ENCODE peak calls at places on chromosomes 12 and 14, in nine cellular contexts. U is activated B cell treated with CpG ODN at 0.5 μM for 24 hours, Q is lower leg skin, E is body of pancreas, J is endothelial cell, F is left ventricle myocardium inferior, N is AG04450, M is choroid plexus epithelial cell, X is stomach. I is an unnamed sample.
A peak's percentile ranks its signal among the peaks of the same experiment; 100 is the strongest.

GRCh38 chr12:104493504-104493903 is 36.8 kb downstream of the CHST11 start:
- DNase-seq in U (no peak), Q (no peak), E (no peak), J (no peak), F (no peak), N (no peak), M (no peak), X (no peak), I (no peak)

GRCh38 chr12:69055706-69056105 is 122.7 kb upstream of the CPM start:
- DNase-seq in U (no peak), Q (no peak), E (no peak), J (no peak), F (no peak), N (no peak), M (no peak), X (no peak), I (no peak)

GRCh38 chr12:25553083-25553482 is at the start of gene LMNTD1:
- DNase-seq in U (no peak), Q (no peak), E (no peak), J (no peak), F (no peak), N (no peak), M (peak; percentile 84), X (no peak), I (no peak)

GRCh38 chr12:84793558-84794367 is 118.8 kb downstream of the SLC6A15 start:
- DNase-seq in U (no peak), Q (peak; percentile 81), E (no peak), J (no peak), F (no peak), N (no peak), M (peak; percentile 20), X (no peak), I (no peak)

GRCh38 chr12:88600272-88600671 is 20.0 kb upstream of the KITLG start:
- DNase-seq in U (no peak), Q (no peak), E (no peak), J (no peak), F (no peak), N (peak; percentile 57), M (peak; percentile 92), X (no peak), I (no peak)

GRCh38 chr12:95037906-95038305 is 34.4 kb upstream of the NDUFA12 start:
- DNase-seq in U (no peak), Q (no peak), E (no peak), J (no peak), F (no peak), N (no peak), M (no peak), X (no peak), I (no peak)

GRCh38 chr12:95057431-95057830 is 16.0 kb downstream of the NR2C1 start:
- DNase-seq in U (no peak), Q (no peak), E (no peak), J (no peak), F (no peak), N (no peak), M (no peak), X (no peak), I (no peak)

GRCh38 chr12:111602348-111602747 is 3.2 kb upstream of the ATXN2 start:
- DNase-seq in U (no peak), Q (no peak), E (no peak), J (no peak), F (no peak), N (no peak), M (no peak), X (no peak), I (no peak)

GRCh38 chr14:100467939-100468338 is 119.3 kb downstream of the BEGAIN start:
- DNase-seq in U (no peak), Q (peak; percentile 66), E (no peak), J (no peak), F (no peak), N (no peak), M (no peak), X (no peak), I (peak; percentile 83)

GRCh38 chr12:118641249-118641648 is 264.9 kb downstream of the SUDS3 start:
- DNase-seq in U (no peak), Q (no peak), E (no peak), J (no peak), F (no peak), N (no peak), M (no peak), X (no peak), I (no peak)

GRCh38 chr14:97077253-97077653 is 280.1 kb downstream of the VRK1 start:
- DNase-seq in U (no peak), Q (peak; percentile 86), E (peak; percentile 70), J (no peak), F (peak; percentile 37), N (no peak), M (peak; percentile 10), X (peak; percentile 29), I (no peak)

GRCh38 chr12:22285871-22286270 is 48.6 kb downstream of the ST8SIA1 start:
- DNase-seq in U (no peak), Q (no peak), E (no peak), J (no peak), F (no peak), N (no peak), M (no peak), X (no peak), I (no peak)

GRCh38 chr12:14907953-14908352 is 22.3 kb upstream of the MGP start:
- DNase-seq in U (no peak), Q (no peak), E (no peak), J (no peak), F (no peak), N (no peak), M (no peak), X (no peak), I (no peak)

GRCh38 chr12:88549929-88550328 is 30.3 kb downstream of the KITLG start:
- DNase-seq in U (no peak), Q (no peak), E (no peak), J (no peak), F (no peak), N (no peak), M (no peak), X (no peak), I (no peak)

GRCh38 chr14:78530078-78530477 is 359.9 kb downstream of the NRXN3 start:
- DNase-seq in U (no peak), Q (no peak), E (peak; percentile 5), J (peak; percentile 66), F (no peak), N (no peak), M (peak; percentile 13), X (no peak), I (no peak)

DNA sequence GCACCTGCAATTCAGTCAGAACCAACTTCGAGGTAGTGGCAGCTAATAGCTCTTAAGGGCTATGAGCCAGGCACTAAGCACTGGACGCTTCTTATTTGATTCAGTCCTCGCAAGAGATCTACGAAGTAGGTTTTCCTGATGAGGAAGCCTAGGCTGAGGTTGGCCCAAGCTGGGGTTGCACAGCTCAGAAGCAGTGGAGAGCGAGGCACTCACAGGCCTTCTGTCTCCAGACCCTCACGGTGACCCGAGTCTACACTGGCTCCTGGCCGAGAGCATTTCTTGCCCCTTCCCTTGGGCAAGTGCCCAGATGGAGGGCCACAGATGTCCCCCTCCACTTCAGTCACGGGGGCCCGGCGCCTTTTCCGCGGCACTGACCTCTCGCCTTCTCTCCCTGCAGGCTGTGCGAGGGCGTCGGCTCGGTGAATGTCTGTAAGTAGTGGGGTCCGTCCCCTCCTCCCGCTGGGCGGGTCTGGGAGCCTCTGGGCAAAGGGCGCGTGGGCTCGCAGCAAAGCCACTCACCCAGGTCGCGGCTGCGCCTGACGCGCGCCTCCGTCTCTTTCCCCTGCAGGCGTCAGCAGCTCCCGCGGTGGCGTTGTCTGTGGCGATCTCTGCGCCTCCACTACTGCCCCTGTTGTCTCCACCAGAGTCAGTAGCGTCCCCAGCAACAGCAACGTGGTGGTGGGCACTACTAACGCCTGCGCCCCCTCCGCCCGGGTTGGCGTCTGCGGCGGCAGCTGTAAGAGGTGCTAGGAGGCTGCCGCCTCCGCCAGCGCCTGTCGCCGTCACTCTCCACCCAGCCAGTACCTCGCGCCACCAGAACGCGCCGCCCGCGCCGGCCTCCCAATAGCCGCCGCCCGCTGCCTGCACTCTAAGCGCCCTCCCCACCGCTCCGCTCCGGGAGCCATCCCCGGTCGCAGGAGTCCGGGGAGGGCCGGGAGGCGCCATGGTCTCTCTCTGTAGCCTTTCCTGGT is 13.1 kb downstream of the KRT83 start:
- DNase-seq in U (no peak), Q (peak; percentile 94), E (peak; percentile 61), J (peak; percentile 71), F (peak; percentile 35), N (no peak), M (peak; percentile 20), X (peak; percentile 67), I (no peak)
- TF ChIP-seq CTCF in U (no peak), Q (no peak), E (peak; percentile 12), J (peak; percentile 32), F (peak; percentile 43), N (no peak), M (no peak), X (peak; percentile 21), I (peak; percentile 32)

GRCh38 chr12:114396869-114397719 is 8.8 kb downstream of the TBX5 start:
- DNase-seq in U (no peak), Q (no peak), E (no peak), J (no peak), F (no peak), N (no peak), M (no peak), X (no peak), I (no peak)
- TF ChIP-seq CTCF in U (no peak), Q (no peak), E (no peak), J (no peak), F (no peak), N (no peak), M (no peak), X (no peak), I (no peak)

DNA sequence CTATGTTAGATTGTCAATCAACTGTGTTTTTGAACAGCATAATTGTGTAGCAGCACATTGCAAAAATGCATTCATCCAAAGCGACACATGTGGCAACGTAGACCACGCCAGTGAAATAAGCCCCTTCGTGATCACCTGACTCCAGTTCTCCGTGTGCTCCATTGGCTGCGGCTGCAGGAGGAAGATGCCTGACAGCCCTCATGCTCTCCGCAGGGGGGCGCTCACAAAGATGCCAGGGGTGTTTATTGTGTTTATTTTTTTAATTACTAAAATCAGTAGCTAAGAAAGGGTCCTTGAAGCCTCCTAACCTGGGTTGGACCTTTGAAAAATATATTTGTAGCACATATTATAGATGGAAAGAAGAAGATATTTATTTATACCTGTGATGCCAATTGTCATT is 116.3 kb downstream of the SLC15A4 start:
- DNase-seq in U (no peak), Q (no peak), E (no peak), J (no peak), F (no peak), N (no peak), M (no peak), X (no peak), I (no peak)
- TF ChIP-seq CTCF in U (no peak), Q (no peak), E (no peak), J (no peak), F (no peak), N (no peak), M (no peak), X (no peak), I (no peak)

GRCh38 chr14:54901380-54902142 is 1.1 kb downstream of the GCH1 start:
- DNase-seq in U (no peak), Q (no peak), E (no peak), J (no peak), F (no peak), N (no peak), M (peak; percentile 26), X (no peak), I (no peak)

GRCh38 chr14:54906075-54906474 is 3.4 kb upstream of the GCH1 start:
- DNase-seq in U (no peak), Q (no peak), E (no peak), J (no peak), F (no peak), N (no peak), M (no peak), X (no peak), I (no peak)

GRCh38 chr14:54902521-54903420 is at the start of gene GCH1:
- DNase-seq in U (peak; percentile 85), Q (peak; percentile 89), E (peak; percentile 83), J (peak; percentile 88), F (peak; percentile 67), N (no peak), M (peak; percentile 62), X (peak; percentile 86), I (peak; percentile 86)

GRCh38 chr14:54902143-54902520 is 494 bp downstream of the GCH1 start:
- DNase-seq in U (peak; percentile 69), Q (peak; percentile 95), E (peak; percentile 82), J (peak; percentile 77), F (peak; percentile 72), N (no peak), M (peak; percentile 52), X (peak; percentile 82), I (peak; percentile 86)
- TF ChIP-seq CTCF in U (no peak), Q (no peak), E (no peak), J (no peak), F (no peak), N (peak; percentile 16), M (peak; percentile 15), X (no peak), I (no peak)

I was measured in osteocyte.